ENCODE peak calls at places on chromosome 16, in four cellular contexts. N is IMR-90, P is mammary epithelial cell, T is upper lobe of right lung. E is an unnamed sample.

GRCh38 chr16:28616636-28617035 is 6.8 kb upstream of the SULT1A1 start:
- DNase-seq in N (no peak), P (no peak), T (no peak), E (no peak)

GRCh38 chr16:31093132-31093703 is 1.4 kb downstream of the VKORC1 start:
- DNase-seq in P (peak), N (peak), T (no peak), E (peak)

GRCh38 chr16:49698931-49699715 is 156.8 kb downstream of the ZNF423 start:
- DNase-seq in P (no peak), N (no peak), T (no peak), E (no peak)

GRCh38 chr16:51003850-51004566 is 147.1 kb downstream of the SALL1 start:
- DNase-seq in P (no peak), N (no peak), T (no peak), E (no peak)

GRCh38 chr16:23071202-23072083 is 77.8 kb downstream of the USP31 start:
- DNase-seq in T (no peak), N (peak), P (peak), E (no peak)

GRCh38 chr16:48605518-48606110 is 4.4 kb downstream of the N4BP1 start:
- DNase-seq in N (no peak), T (peak), P (peak), E (no peak)

GRCh38 chr16:85316321-85316919 is 204.1 kb upstream of the CIBAR2 start:
- DNase-seq in T (peak), N (peak), P (peak), E (peak)

GRCh38 chr16:70782237-70782636 is 18.7 kb downstream of the VAC14 start:
- DNase-seq in T (peak), P (peak), N (no peak), E (no peak)

GRCh38 chr16:85384831-85385462 is 228.2 kb upstream of the GSE1 start:
- DNase-seq in P (peak), N (no peak), T (peak), E (peak)

GRCh38 chr16:46690281-46691178 is 1.1 kb downstream of the ORC6 start:
- DNase-seq in N (peak), T (no peak), P (no peak), E (peak)

GRCh38 chr16:53654946-53655345 is 48.7 kb downstream of the RPGRIP1L start:
- DNase-seq in N (no peak), T (no peak), P (no peak), E (no peak)

GRCh38 chr16:66741971-66742396 is 9.4 kb downstream of the DYNC1LI2 start:
- DNase-seq in N (peak), P (no peak), T (no peak), E (no peak)
- H3K4me3 ChIP-seq in N (no peak), P (no peak), T (no peak), E (no peak)

DNA sequence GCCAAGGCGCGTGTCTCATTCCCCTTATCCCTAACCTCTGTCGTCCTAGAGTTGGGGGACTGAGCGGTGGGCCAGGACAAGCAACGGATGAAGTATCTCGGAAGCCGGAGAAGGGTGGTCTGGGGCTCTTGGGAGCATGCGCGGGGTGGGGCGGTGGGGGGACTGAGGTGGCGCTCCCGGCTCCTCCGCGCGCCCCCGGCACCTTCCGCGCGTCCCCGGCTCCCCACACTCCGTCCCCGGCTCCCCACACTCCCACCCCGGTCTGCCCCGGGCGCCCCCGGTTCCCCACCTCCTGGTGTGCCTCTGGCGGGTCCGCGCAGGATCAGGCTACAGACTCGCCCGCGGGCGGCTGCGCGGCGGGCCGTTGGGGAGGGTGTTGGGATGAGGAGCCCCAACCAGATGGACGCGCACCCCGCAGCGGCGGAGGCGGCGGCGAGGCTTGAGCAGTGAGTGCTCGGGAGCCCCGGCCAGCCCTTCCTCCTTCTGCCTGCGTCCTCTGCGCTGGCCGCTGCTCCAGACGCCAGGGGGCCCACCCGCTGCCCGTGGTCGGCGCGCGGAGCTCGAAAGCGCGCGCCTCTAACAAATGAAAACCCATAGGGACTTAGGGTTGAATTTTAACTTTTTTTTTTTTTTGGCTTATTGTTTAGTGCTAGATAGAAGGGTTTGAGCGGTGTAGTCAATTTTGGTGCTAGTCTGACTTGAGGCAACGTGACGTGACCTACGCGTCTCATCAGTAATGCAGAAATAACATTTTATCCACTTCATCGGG is 5.6 kb upstream of the CRYM start:
- DNase-seq in T (peak), N (peak), P (peak), E (no peak)
- H3K4me3 ChIP-seq in T (peak), N (peak), P (peak), E (no peak)

DNA sequence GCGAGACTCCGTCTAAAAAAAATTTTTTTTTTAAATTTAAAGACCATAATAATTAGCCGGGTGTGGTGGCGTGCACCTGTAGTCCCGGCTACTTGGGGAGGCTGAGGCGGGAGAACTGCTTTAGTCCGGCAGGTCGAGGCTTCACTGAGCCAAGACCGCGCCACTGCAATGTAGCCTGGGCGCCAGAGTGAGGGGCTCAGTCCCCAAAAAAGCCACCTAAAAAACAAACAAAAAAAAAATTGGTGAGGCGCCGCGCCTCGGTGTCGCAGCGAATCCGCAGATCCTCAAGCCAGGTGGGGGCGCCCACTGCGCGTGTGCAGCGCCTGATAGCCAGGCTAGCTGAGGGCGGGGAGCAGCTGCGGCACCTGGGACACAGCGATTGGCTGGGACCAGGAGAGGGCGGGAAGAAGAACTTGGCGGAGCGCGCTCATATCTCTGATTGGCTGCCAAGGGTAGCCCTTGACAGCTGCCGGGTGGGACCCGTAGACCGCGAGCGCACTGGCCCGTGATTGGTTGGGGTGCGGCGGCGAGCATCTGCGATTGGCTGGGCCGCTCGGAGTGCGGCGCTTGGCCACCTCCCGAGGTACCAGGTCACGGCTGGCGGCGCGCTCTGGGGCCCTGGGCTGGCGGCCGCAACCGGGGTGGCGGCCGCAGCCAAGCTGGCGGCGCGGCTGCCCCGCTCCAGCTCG is 9.0 kb upstream of the CLDN9 start:
- DNase-seq in P (peak), T (peak), N (peak), E (peak)
- H3K4me3 ChIP-seq in P (peak), T (no peak), N (peak), E (peak)

GRCh38 chr16:81095953-81096714 is at the start of gene GCSH:
- DNase-seq in N (peak), P (peak), T (peak), E (peak)

GRCh38 chr16:81097230-81097629 is 1.0 kb upstream of the GCSH start:
- DNase-seq in T (no peak), P (no peak), N (no peak), E (no peak)

GRCh38 chr16:81094771-81095251 is 1.4 kb downstream of the GCSH start:
- DNase-seq in T (no peak), P (no peak), N (peak), E (no peak)

GRCh38 chr16:81095653-81095952 is 592 bp downstream of the GCSH start:
- DNase-seq in T (no peak), N (no peak), P (no peak), E (peak)

DNA sequence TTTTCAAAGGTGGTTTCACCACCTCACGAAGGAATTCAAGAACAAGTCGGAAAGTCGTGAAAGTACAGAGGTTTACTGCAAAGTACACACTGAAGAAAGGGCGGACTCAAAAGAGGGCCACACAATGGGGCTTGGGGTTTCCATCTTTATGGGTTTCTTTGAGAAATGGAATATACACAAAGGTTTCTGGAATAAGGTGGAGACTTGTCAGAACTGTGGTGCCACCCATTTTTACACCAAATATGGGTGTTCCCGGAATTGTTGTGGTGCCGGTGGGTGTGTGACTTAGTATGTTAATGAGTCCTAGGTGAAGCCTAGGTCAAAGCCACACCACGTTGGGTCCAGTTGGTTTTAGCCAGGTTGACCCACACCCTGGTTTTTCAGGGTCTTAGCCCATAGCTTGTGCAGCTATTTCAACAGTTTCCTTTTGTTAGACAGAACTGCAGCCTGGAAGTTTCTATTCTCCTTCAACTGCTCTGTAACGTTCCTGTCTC is 567 bp upstream of the GCSH start:
- DNase-seq in P (no peak), N (no peak), T (no peak), E (no peak)
- H3K4me3 ChIP-seq in P (peak), N (no peak), T (no peak), E (peak)

GRCh38 chr16:15833551-15833950 is 23.3 kb downstream of the MYH11 start:
- DNase-seq in T (no peak), N (no peak), P (no peak), E (no peak)

GRCh38 chr16:15836965-15837611 is 19.7 kb downstream of the MYH11 start:
- DNase-seq in N (no peak), P (no peak), T (no peak), E (no peak)

GRCh38 chr16:15836074-15836473 is 20.8 kb downstream of the MYH11 start:
- DNase-seq in T (no peak), P (no peak), N (no peak), E (no peak)

GRCh38 chr16:15835136-15835878 is 21.5 kb downstream of the MYH11 start:
- DNase-seq in P (no peak), N (no peak), T (no peak), E (no peak)

DNA sequence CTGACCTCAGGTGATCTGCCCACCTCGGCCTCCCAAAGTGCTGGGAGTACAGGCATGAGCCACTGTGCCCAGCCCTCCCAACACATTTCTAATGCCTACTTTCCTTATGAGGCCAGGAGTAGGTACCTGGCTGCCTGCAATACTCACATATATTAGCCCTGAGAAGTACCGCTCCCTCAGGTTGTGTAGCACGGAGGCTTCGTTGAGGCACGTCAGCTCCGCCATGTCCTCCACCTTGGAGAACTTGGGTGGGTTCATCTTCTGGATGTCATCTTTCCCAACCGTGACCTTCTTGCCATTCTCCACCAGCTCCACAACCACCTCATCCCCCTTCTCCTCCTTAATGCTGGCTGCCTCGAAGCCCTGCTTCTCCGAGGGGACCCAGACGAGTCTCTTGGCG is 19.1 kb downstream of the MYH11 start:
- DNase-seq in P (no peak), T (no peak), N (no peak), E (no peak)
- H3K4me3 ChIP-seq in P (no peak), T (no peak), N (no peak), E (no peak)

GRCh38 chr16:1379863-1380174 is 28.1 kb downstream of the GNPTG start:
- DNase-seq in T (no peak), P (no peak), N (no peak), E (no peak)

GRCh38 chr16:1378804-1379053 is 27.0 kb downstream of the GNPTG start:
- DNase-seq in T (no peak), N (no peak), P (no peak), E (no peak)

GRCh38 chr16:1379054-1379862 is 27.5 kb downstream of the GNPTG start:
- DNase-seq in P (peak), N (peak), T (peak), E (peak)

GRCh38 chr16:1381655-1382406 is 30.1 kb downstream of the GNPTG start:
- DNase-seq in T (no peak), N (no peak), P (no peak), E (no peak)

DNA sequence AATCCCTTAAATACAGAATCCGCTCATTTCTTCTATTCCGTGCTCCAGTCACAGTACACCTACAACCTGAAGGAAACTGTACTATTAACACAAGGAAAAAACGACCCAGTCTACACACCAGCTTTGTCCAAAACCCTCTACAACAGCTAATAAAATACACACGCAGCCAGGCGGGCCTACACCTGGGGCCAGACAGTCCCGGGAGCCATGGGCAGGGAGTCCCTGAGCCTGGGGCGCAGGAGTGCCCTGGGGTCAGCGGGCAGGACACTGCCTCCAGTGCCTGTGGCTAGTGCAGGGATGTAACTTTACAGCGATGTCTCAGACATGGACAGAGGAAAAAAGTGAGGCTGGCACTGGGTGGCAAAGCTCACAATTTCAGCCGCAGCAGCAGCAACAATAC is 28.5 kb downstream of the GNPTG start:
- DNase-seq in N (no peak), T (no peak), P (no peak), E (no peak)
- H3K4me3 ChIP-seq in N (no peak), T (no peak), P (no peak), E (peak)

DNA sequence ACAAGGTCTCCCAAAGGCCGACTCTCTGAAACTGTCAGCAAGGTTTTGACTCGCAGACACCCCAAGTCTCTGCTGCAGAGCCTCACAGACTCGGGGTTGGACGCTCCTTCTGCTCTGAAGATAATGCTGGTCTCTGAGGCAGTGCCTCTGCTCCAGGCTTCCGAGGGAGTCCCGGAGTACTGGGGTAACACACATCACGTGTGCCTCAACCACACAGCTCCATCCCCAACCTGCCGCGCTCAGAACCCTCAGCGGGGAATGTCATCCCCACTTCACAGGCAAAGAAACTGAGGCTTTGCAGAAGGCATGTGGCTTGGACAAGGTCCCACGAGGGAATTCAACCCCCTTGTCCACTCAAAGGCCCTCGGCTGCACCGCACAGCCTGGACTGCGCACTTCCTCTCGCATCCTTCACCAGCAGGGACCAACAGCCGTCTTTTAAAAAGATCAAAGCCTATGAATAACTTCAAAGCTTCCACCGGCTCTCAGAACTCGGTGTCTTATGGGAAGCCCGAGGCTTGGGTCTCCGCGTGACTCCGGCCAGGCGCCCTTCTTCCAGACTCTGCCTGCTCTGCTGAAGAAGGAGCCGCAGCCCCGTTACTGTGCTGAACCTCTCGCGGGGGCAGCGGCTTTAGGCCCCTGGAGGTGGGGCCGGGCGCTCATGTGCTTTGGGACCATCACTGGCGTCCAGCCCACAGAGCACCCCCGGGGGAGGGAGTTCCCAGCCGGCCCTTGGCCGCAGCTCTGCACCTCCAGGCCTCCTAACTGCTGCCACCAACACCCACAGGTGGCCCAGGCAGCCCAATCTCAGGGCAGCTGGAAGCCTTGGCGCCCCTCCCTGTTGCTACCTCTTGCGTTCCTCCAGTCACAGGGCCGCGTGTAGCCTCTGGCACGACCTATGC is 2.2 kb downstream of the TMEM204 start:
- DNase-seq in N (no peak), T (peak), P (no peak), E (no peak)
- H3K4me3 ChIP-seq in N (peak), T (peak), P (no peak), E (no peak)